ENCODE peak calls at places on chromosomes 1 and 21, in ten cellular contexts. One of them, this sample, is unnamed.

GRCh38 chr1:22284236-22284635 is 141.3 kb upstream of the WNT4 start:
- DNase-seq in anterior cingulate cortex: no peak
- DNase-seq in NCI-H510A treated with DMSO at 0.1 percent for 48 hours: no peak
- DNase-seq in left ventricle myocardium inferior: no peak
- DNase-seq in activated T-cell treated with anti-CD3 and anti-CD28 coated beads, Interleukin-2, amount 50 U/mL, for 72 hours: no peak
- DNase-seq in myocyte: no peak
- DNase-seq in Right ventricle myocardium superior: no peak
- DNase-seq in bronchial epithelial cell: no peak
- DNase-seq in HFFc6: no peak
- DNase-seq in skeletal muscle cell: no peak
- DNase-seq in this sample: no peak

GRCh38 chr1:209513226-209513625 is 70.3 kb upstream of the CAMK1G start:
- DNase-seq in anterior cingulate cortex: no peak
- DNase-seq in NCI-H510A treated with DMSO at 0.1 percent for 48 hours: peak; percentile 70
- DNase-seq in left ventricle myocardium inferior: no peak
- DNase-seq in activated T-cell treated with anti-CD3 and anti-CD28 coated beads, Interleukin-2, amount 50 U/mL, for 72 hours: no peak
- DNase-seq in myocyte: peak; percentile 38
- DNase-seq in Right ventricle myocardium superior: no peak
- DNase-seq in bronchial epithelial cell: peak; percentile 79
- DNase-seq in HFFc6: peak; percentile 57
- DNase-seq in skeletal muscle cell: no peak
- DNase-seq in this sample: no peak

GRCh38 chr21:10272216-10272615 is 249.2 kb upstream of the TPTE start:
- DNase-seq in anterior cingulate cortex: no peak
- DNase-seq in NCI-H510A treated with DMSO at 0.1 percent for 48 hours: no peak
- DNase-seq in left ventricle myocardium inferior: no peak
- DNase-seq in activated T-cell treated with anti-CD3 and anti-CD28 coated beads, Interleukin-2, amount 50 U/mL, for 72 hours: no peak
- DNase-seq in myocyte: peak; percentile 35
- DNase-seq in Right ventricle myocardium superior: no peak
- DNase-seq in bronchial epithelial cell: peak; percentile 34
- DNase-seq in HFFc6: no peak
- DNase-seq in skeletal muscle cell: no peak
- DNase-seq in this sample: no peak

GRCh38 chr1:98920441-98921110 is 84.1 kb downstream of the PLPPR5 start:
- DNase-seq in anterior cingulate cortex: no peak
- DNase-seq in NCI-H510A treated with DMSO at 0.1 percent for 48 hours: no peak
- DNase-seq in left ventricle myocardium inferior: no peak
- DNase-seq in activated T-cell treated with anti-CD3 and anti-CD28 coated beads, Interleukin-2, amount 50 U/mL, for 72 hours: no peak
- DNase-seq in myocyte: peak; percentile 55
- DNase-seq in Right ventricle myocardium superior: no peak
- DNase-seq in bronchial epithelial cell: peak; percentile 79
- DNase-seq in HFFc6: peak; percentile 76
- DNase-seq in skeletal muscle cell: peak; percentile 53
- DNase-seq in this sample: no peak

GRCh38 chr1:223887724-223888428 is 42.1 kb upstream of the TP53BP2 start:
- DNase-seq in anterior cingulate cortex: no peak
- DNase-seq in NCI-H510A treated with DMSO at 0.1 percent for 48 hours: peak; percentile 91
- DNase-seq in left ventricle myocardium inferior: no peak
- DNase-seq in activated T-cell treated with anti-CD3 and anti-CD28 coated beads, Interleukin-2, amount 50 U/mL, for 72 hours: no peak
- DNase-seq in myocyte: peak; percentile 95
- DNase-seq in Right ventricle myocardium superior: no peak
- DNase-seq in bronchial epithelial cell: peak; percentile 100
- DNase-seq in HFFc6: peak; percentile 96
- DNase-seq in skeletal muscle cell: peak; percentile 96
- DNase-seq in this sample: no peak

GRCh38 chr1:99808391-99809115 is 41.6 kb upstream of the AGL start:
- DNase-seq in anterior cingulate cortex: no peak
- DNase-seq in NCI-H510A treated with DMSO at 0.1 percent for 48 hours: peak; percentile 80
- DNase-seq in left ventricle myocardium inferior: no peak
- DNase-seq in activated T-cell treated with anti-CD3 and anti-CD28 coated beads, Interleukin-2, amount 50 U/mL, for 72 hours: peak; percentile 31
- DNase-seq in myocyte: peak; percentile 87
- DNase-seq in Right ventricle myocardium superior: no peak
- DNase-seq in bronchial epithelial cell: peak; percentile 92
- DNase-seq in HFFc6: peak; percentile 92
- DNase-seq in skeletal muscle cell: peak; percentile 88
- DNase-seq in this sample: peak; percentile 87

GRCh38 chr1:62508187-62508758 is 71.4 kb downstream of the USP1 start:
- DNase-seq in anterior cingulate cortex: no peak
- DNase-seq in NCI-H510A treated with DMSO at 0.1 percent for 48 hours: peak; percentile 45
- DNase-seq in left ventricle myocardium inferior: no peak
- DNase-seq in activated T-cell treated with anti-CD3 and anti-CD28 coated beads, Interleukin-2, amount 50 U/mL, for 72 hours: no peak
- DNase-seq in myocyte: peak; percentile 45
- DNase-seq in Right ventricle myocardium superior: no peak
- DNase-seq in bronchial epithelial cell: peak; percentile 50
- DNase-seq in HFFc6: peak; percentile 40
- DNase-seq in skeletal muscle cell: no peak
- DNase-seq in this sample: peak; percentile 50

GRCh38 chr1:247357062-247357780 is 25.6 kb upstream of the ZNF496 start:
- DNase-seq in anterior cingulate cortex: no peak
- DNase-seq in NCI-H510A treated with DMSO at 0.1 percent for 48 hours: no peak
- DNase-seq in left ventricle myocardium inferior: peak; percentile 34
- DNase-seq in activated T-cell treated with anti-CD3 and anti-CD28 coated beads, Interleukin-2, amount 50 U/mL, for 72 hours: no peak
- DNase-seq in myocyte: peak; percentile 22
- DNase-seq in Right ventricle myocardium superior: no peak
- DNase-seq in bronchial epithelial cell: no peak
- DNase-seq in HFFc6: no peak
- DNase-seq in skeletal muscle cell: peak; percentile 49
- DNase-seq in this sample: no peak

GRCh38 chr1:38071530-38072266 is 25.1 kb upstream of the POU3F1 start:
- DNase-seq in anterior cingulate cortex: no peak
- DNase-seq in NCI-H510A treated with DMSO at 0.1 percent for 48 hours: no peak
- DNase-seq in left ventricle myocardium inferior: no peak
- DNase-seq in activated T-cell treated with anti-CD3 and anti-CD28 coated beads, Interleukin-2, amount 50 U/mL, for 72 hours: no peak
- DNase-seq in myocyte: peak; percentile 24
- DNase-seq in Right ventricle myocardium superior: no peak
- DNase-seq in bronchial epithelial cell: peak; percentile 59
- DNase-seq in HFFc6: peak; percentile 56
- DNase-seq in skeletal muscle cell: peak; percentile 25
- DNase-seq in this sample: peak; percentile 41

GRCh38 chr1:161801955-161802354 is 35.8 kb downstream of the ATF6 start:
- DNase-seq in anterior cingulate cortex: no peak
- DNase-seq in NCI-H510A treated with DMSO at 0.1 percent for 48 hours: no peak
- DNase-seq in left ventricle myocardium inferior: no peak
- DNase-seq in activated T-cell treated with anti-CD3 and anti-CD28 coated beads, Interleukin-2, amount 50 U/mL, for 72 hours: no peak
- DNase-seq in myocyte: no peak
- DNase-seq in Right ventricle myocardium superior: no peak
- DNase-seq in bronchial epithelial cell: no peak
- DNase-seq in HFFc6: no peak
- DNase-seq in skeletal muscle cell: no peak
- DNase-seq in this sample: no peak

GRCh38 chr1:58466618-58467241 is 79.8 kb downstream of the OMA1 start:
- DNase-seq in anterior cingulate cortex: no peak
- DNase-seq in NCI-H510A treated with DMSO at 0.1 percent for 48 hours: no peak
- DNase-seq in left ventricle myocardium inferior: no peak
- DNase-seq in activated T-cell treated with anti-CD3 and anti-CD28 coated beads, Interleukin-2, amount 50 U/mL, for 72 hours: no peak
- DNase-seq in myocyte: no peak
- DNase-seq in Right ventricle myocardium superior: no peak
- DNase-seq in bronchial epithelial cell: no peak
- DNase-seq in HFFc6: no peak
- DNase-seq in skeletal muscle cell: no peak
- DNase-seq in this sample: no peak

GRCh38 chr1:55689800-55690199 is 474.6 kb upstream of the USP24 start:
- DNase-seq in anterior cingulate cortex: no peak
- DNase-seq in NCI-H510A treated with DMSO at 0.1 percent for 48 hours: no peak
- DNase-seq in left ventricle myocardium inferior: no peak
- DNase-seq in activated T-cell treated with anti-CD3 and anti-CD28 coated beads, Interleukin-2, amount 50 U/mL, for 72 hours: no peak
- DNase-seq in myocyte: no peak
- DNase-seq in Right ventricle myocardium superior: no peak
- DNase-seq in bronchial epithelial cell: no peak
- DNase-seq in HFFc6: no peak
- DNase-seq in skeletal muscle cell: no peak
- DNase-seq in this sample: no peak

GRCh38 chr1:45767035-45767434 is 16.6 kb upstream of the IPP start:
- DNase-seq in anterior cingulate cortex: no peak
- DNase-seq in NCI-H510A treated with DMSO at 0.1 percent for 48 hours: no peak
- DNase-seq in left ventricle myocardium inferior: no peak
- DNase-seq in activated T-cell treated with anti-CD3 and anti-CD28 coated beads, Interleukin-2, amount 50 U/mL, for 72 hours: no peak
- DNase-seq in myocyte: peak; percentile 34
- DNase-seq in Right ventricle myocardium superior: no peak
- DNase-seq in bronchial epithelial cell: no peak
- DNase-seq in HFFc6: peak; percentile 7
- DNase-seq in skeletal muscle cell: peak; percentile 15
- DNase-seq in this sample: no peak

GRCh38 chr1:246165826-246166709 is 341.0 kb downstream of the SMYD3 start:
- DNase-seq in anterior cingulate cortex: no peak
- DNase-seq in NCI-H510A treated with DMSO at 0.1 percent for 48 hours: peak; percentile 80
- DNase-seq in left ventricle myocardium inferior: no peak
- DNase-seq in activated T-cell treated with anti-CD3 and anti-CD28 coated beads, Interleukin-2, amount 50 U/mL, for 72 hours: no peak
- DNase-seq in myocyte: no peak
- DNase-seq in Right ventricle myocardium superior: no peak
- DNase-seq in bronchial epithelial cell: peak; percentile 98
- DNase-seq in HFFc6: no peak
- DNase-seq in skeletal muscle cell: no peak
- DNase-seq in this sample: no peak

GRCh38 chr1:93997756-93998155 is 88.5 kb upstream of the GCLM start:
- DNase-seq in anterior cingulate cortex: no peak
- DNase-seq in NCI-H510A treated with DMSO at 0.1 percent for 48 hours: no peak
- DNase-seq in left ventricle myocardium inferior: no peak
- DNase-seq in activated T-cell treated with anti-CD3 and anti-CD28 coated beads, Interleukin-2, amount 50 U/mL, for 72 hours: no peak
- DNase-seq in myocyte: no peak
- DNase-seq in Right ventricle myocardium superior: no peak
- DNase-seq in bronchial epithelial cell: no peak
- DNase-seq in HFFc6: no peak
- DNase-seq in skeletal muscle cell: no peak
- DNase-seq in this sample: no peak

GRCh38 chr1:41135196-41135947 is 106.7 kb downstream of the SCMH1 start:
- DNase-seq in anterior cingulate cortex: no peak
- DNase-seq in NCI-H510A treated with DMSO at 0.1 percent for 48 hours: no peak
- DNase-seq in left ventricle myocardium inferior: no peak
- DNase-seq in activated T-cell treated with anti-CD3 and anti-CD28 coated beads, Interleukin-2, amount 50 U/mL, for 72 hours: no peak
- DNase-seq in myocyte: no peak
- DNase-seq in Right ventricle myocardium superior: no peak
- DNase-seq in bronchial epithelial cell: no peak
- DNase-seq in HFFc6: no peak
- DNase-seq in skeletal muscle cell: no peak
- DNase-seq in this sample: no peak

GRCh38 chr1:54310439-54311328 is 95.5 kb downstream of the SSBP3 start:
- DNase-seq in anterior cingulate cortex: no peak
- DNase-seq in NCI-H510A treated with DMSO at 0.1 percent for 48 hours: peak; percentile 29
- DNase-seq in left ventricle myocardium inferior: peak; percentile 49
- DNase-seq in activated T-cell treated with anti-CD3 and anti-CD28 coated beads, Interleukin-2, amount 50 U/mL, for 72 hours: peak; percentile 40
- DNase-seq in myocyte: peak; percentile 47
- DNase-seq in Right ventricle myocardium superior: peak; percentile 61
- DNase-seq in bronchial epithelial cell: no peak
- DNase-seq in HFFc6: no peak
- DNase-seq in skeletal muscle cell: no peak
- DNase-seq in this sample: no peak

GRCh38 chr1:45718289-45718688 is 30.3 kb downstream of the TMEM69 start:
- DNase-seq in anterior cingulate cortex: no peak
- DNase-seq in NCI-H510A treated with DMSO at 0.1 percent for 48 hours: no peak
- DNase-seq in left ventricle myocardium inferior: no peak
- DNase-seq in activated T-cell treated with anti-CD3 and anti-CD28 coated beads, Interleukin-2, amount 50 U/mL, for 72 hours: no peak
- DNase-seq in myocyte: no peak
- DNase-seq in Right ventricle myocardium superior: no peak
- DNase-seq in bronchial epithelial cell: no peak
- DNase-seq in HFFc6: no peak
- DNase-seq in skeletal muscle cell: no peak
- DNase-seq in this sample: no peak

GRCh38 chr21:37237346-37237745 is 29.8 kb downstream of the VPS26C start:
- DNase-seq in anterior cingulate cortex: no peak
- DNase-seq in NCI-H510A treated with DMSO at 0.1 percent for 48 hours: no peak
- DNase-seq in left ventricle myocardium inferior: no peak
- DNase-seq in activated T-cell treated with anti-CD3 and anti-CD28 coated beads, Interleukin-2, amount 50 U/mL, for 72 hours: no peak
- DNase-seq in myocyte: no peak
- DNase-seq in Right ventricle myocardium superior: no peak
- DNase-seq in bronchial epithelial cell: no peak
- DNase-seq in HFFc6: no peak
- DNase-seq in skeletal muscle cell: no peak
- DNase-seq in this sample: no peak

GRCh38 chr1:47188901-47189785 is 693 bp downstream of the PDZK1IP1 start:
- DNase-seq in anterior cingulate cortex: no peak
- DNase-seq in NCI-H510A treated with DMSO at 0.1 percent for 48 hours: no peak
- DNase-seq in left ventricle myocardium inferior: no peak
- DNase-seq in activated T-cell treated with anti-CD3 and anti-CD28 coated beads, Interleukin-2, amount 50 U/mL, for 72 hours: no peak
- DNase-seq in myocyte: no peak
- DNase-seq in Right ventricle myocardium superior: no peak
- DNase-seq in bronchial epithelial cell: no peak
- DNase-seq in HFFc6: no peak
- DNase-seq in skeletal muscle cell: no peak
- DNase-seq in this sample: no peak

GRCh38 chr1:227549892-227550291 is 13.5 kb upstream of the ZNF678 start:
- DNase-seq in anterior cingulate cortex: no peak
- DNase-seq in NCI-H510A treated with DMSO at 0.1 percent for 48 hours: no peak
- DNase-seq in left ventricle myocardium inferior: no peak
- DNase-seq in activated T-cell treated with anti-CD3 and anti-CD28 coated beads, Interleukin-2, amount 50 U/mL, for 72 hours: no peak
- DNase-seq in myocyte: no peak
- DNase-seq in Right ventricle myocardium superior: no peak
- DNase-seq in bronchial epithelial cell: no peak
- DNase-seq in HFFc6: no peak
- DNase-seq in skeletal muscle cell: no peak
- DNase-seq in this sample: no peak

GRCh38 chr21:23607782-23608181 is 1999.5 kb downstream of the MRPL39 start:
- DNase-seq in anterior cingulate cortex: no peak
- DNase-seq in NCI-H510A treated with DMSO at 0.1 percent for 48 hours: no peak
- DNase-seq in left ventricle myocardium inferior: no peak
- DNase-seq in activated T-cell treated with anti-CD3 and anti-CD28 coated beads, Interleukin-2, amount 50 U/mL, for 72 hours: no peak
- DNase-seq in myocyte: no peak
- DNase-seq in Right ventricle myocardium superior: no peak
- DNase-seq in bronchial epithelial cell: no peak
- DNase-seq in HFFc6: no peak
- DNase-seq in skeletal muscle cell: no peak
- DNase-seq in this sample: no peak

GRCh38 chr1:196997428-196997827 is 20.1 kb downstream of the CFHR5 start:
- DNase-seq in anterior cingulate cortex: no peak
- DNase-seq in NCI-H510A treated with DMSO at 0.1 percent for 48 hours: no peak
- DNase-seq in left ventricle myocardium inferior: no peak
- DNase-seq in activated T-cell treated with anti-CD3 and anti-CD28 coated beads, Interleukin-2, amount 50 U/mL, for 72 hours: no peak
- DNase-seq in myocyte: peak; percentile 45
- DNase-seq in Right ventricle myocardium superior: no peak
- DNase-seq in bronchial epithelial cell: peak; percentile 36
- DNase-seq in HFFc6: peak; percentile 49
- DNase-seq in skeletal muscle cell: peak; percentile 90
- DNase-seq in this sample: no peak